ENCODE peak calls at places on chromosomes 11 and 22, in four cellular contexts. F, Z, H and K are unnamed samples. For H3K27me3, the result is how much of the 10 kb centered on the place peaks cover.

GRCh38 chr11:122863704-122864326 is 18.7 kb upstream of the JHY start:
- DNase-seq in F (no peak), Z (peak), H (peak), K (peak)

GRCh38 chr11:111395081-111395480 is 16.0 kb upstream of the POU2AF1 start:
- DNase-seq in F (peak), Z (no peak), H (no peak), K (no peak)

GRCh38 chr11:82864268-82864667 is 36.0 kb downstream of the PRCP start:
- DNase-seq in F (peak), Z (peak), H (peak), K (peak)

GRCh38 chr11:113313601-113314000 is 782 bp upstream of the TTC12 start:
- DNase-seq in F (no peak), Z (no peak), H (no peak), K (no peak)

GRCh38 chr11:84384637-84385227 is 1098.6 kb upstream of the CCDC90B start:
- DNase-seq in F (peak), Z (peak), H (peak), K (no peak)

GRCh38 chr22:38607680-38608079 is 37.7 kb upstream of the DMC1 start:
- DNase-seq in F (no peak), Z (no peak), H (no peak), K (no peak)

GRCh38 chr22:44918166-44918924 is 91.5 kb downstream of the PHF21B start:
- DNase-seq in F (no peak), Z (no peak), H (no peak), K (peak)

GRCh38 chr22:21455334-21456089 is 11.7 kb upstream of the TMEM191C start:
- DNase-seq in F (no peak), Z (no peak), H (peak), K (no peak)

GRCh38 chr11:13140873-13141655 is 131.9 kb downstream of the RASSF10 start:
- DNase-seq in F (no peak), Z (no peak), H (no peak), K (no peak)

GRCh38 chr22:48316876-48317250 is 1510.8 kb downstream of the BRD1 start:
- DNase-seq in F (peak), Z (no peak), H (no peak), K (no peak)

GRCh38 chr22:33332538-33332937 is 274.4 kb upstream of the SYN3 start:
- DNase-seq in F (peak), Z (no peak), H (no peak), K (no peak)

GRCh38 chr11:131955901-131956300 is 585.5 kb downstream of the NTM start:
- DNase-seq in F (no peak), Z (no peak), H (no peak), K (no peak)

GRCh38 chr22:43970037-43970747 is 14.9 kb downstream of the SAMM50 start:
- DNase-seq in F (peak), Z (no peak), H (no peak), K (no peak)

GRCh38 chr11:46896719-46897406 is 21.5 kb downstream of the LRP4 start:
- DNase-seq in F (no peak), Z (no peak), H (no peak), K (no peak)

GRCh38 chr22:48594757-48595510 is 1232.7 kb downstream of the BRD1 start:
- DNase-seq in F (no peak), Z (no peak), H (no peak), K (no peak)

GRCh38 chr11:95085117-95085825 is 4.4 kb upstream of the ENDOD1 start:
- DNase-seq in F (no peak), Z (no peak), H (no peak), K (no peak)

GRCh38 chr11:1844221-1845094 is 5.7 kb downstream of the TNNI2 start:
- DNase-seq in F (no peak), Z (peak), H (peak), K (no peak)

GRCh38 chr11:73173755-73174494 is 31.8 kb upstream of the FCHSD2 start:
- DNase-seq in F (peak), Z (no peak), H (no peak), K (no peak)

GRCh38 chr11:14904745-14905103 is 12.7 kb upstream of the CYP2R1 start:
- DNase-seq in F (peak), Z (peak), H (peak), K (peak)

GRCh38 chr11:130144129-130144528 is 15.5 kb upstream of the ST14 start:
- DNase-seq in F (no peak), Z (no peak), H (no peak), K (no peak)

GRCh38 chr22:44181033-44181911 is 547 bp downstream of the PARVG start:
- DNase-seq in F (peak), Z (no peak), H (no peak), K (no peak)

GRCh38 chr11:119482561-119483001 is 59.6 kb upstream of the THY1 start:
- DNase-seq in F (peak), Z (no peak), H (peak), K (no peak)

GRCh38 chr22:19764050-19764593 is 3.5 kb downstream of the TBX1 start:
- DNase-seq in F (no peak), Z (no peak), H (no peak), K (no peak)
- H3K27me3 ChIP-seq in F (under half), Z (half or more), H (half or more), K (under half)

DNA sequence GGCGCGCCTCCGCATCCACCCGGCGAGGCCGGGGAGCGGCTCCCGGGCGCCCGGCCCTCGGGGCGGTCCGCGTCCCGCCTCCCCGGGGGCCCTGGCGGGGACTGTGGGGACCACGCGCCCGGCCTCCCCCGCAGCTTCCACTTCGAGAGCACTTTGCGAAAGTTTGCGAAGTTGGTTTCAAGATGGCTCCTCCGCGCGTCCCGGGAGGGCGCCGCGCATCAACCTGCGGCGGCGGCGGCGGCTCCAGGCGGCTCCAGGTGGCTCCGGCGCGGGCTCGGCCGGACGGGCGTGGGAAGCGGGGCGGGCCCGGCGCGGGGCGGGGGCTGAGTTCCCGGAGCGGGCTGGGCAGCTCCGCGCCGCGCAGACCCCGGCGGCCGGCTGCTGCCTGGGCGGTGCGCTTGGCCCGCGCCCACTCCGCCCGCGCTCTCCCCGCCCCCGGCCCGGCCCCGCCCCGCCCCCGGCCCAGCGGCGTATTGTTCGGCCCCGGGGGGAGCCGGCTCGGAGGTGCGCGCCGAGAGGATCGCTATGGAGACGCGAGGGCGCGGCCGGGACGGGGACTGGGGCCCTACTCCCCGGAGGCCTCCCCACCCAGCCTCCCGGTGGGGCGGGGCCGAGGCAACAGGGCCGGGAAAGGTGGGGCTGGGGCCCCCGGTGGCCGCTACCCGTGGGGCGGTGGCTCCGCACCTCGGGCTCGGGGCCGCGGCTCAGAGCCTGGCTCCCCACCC is at the start of gene CELSR1:
- DNase-seq in F (peak), Z (no peak), H (no peak), K (no peak)
- TF ChIP-seq CTCF in F (no peak), Z (no peak), H (no peak), K (no peak)

GRCh38 chr11:27726981-27727380 is 26.7 kb upstream of the BDNF start:
- DNase-seq in F (no peak), Z (no peak), H (no peak), K (no peak)

GRCh38 chr11:27721505-27722116 is 21.4 kb upstream of the BDNF start:
- DNase-seq in F (no peak), Z (no peak), H (no peak), K (no peak)

GRCh38 chr11:27722945-27723344 is 22.7 kb upstream of the BDNF start:
- DNase-seq in F (no peak), Z (no peak), H (no peak), K (no peak)

GRCh38 chr11:27722117-27722844 is 22.0 kb upstream of the BDNF start:
- DNase-seq in F (no peak), Z (no peak), H (no peak), K (no peak)

GRCh38 chr11:27723685-27724084 is 23.4 kb upstream of the BDNF start:
- DNase-seq in F (no peak), Z (no peak), H (no peak), K (no peak)
- TF ChIP-seq POLR2A in F (no peak), Z (no peak), H (no peak), K (no peak)

GRCh38 chr22:32069579-32070372 is 26.7 kb downstream of the SLC5A1 start:
- DNase-seq in F (no peak), Z (no peak), H (no peak), K (no peak)
- H3K27me3 ChIP-seq in F (under half), Z (under half), H (under half), K (under half)

DNA sequence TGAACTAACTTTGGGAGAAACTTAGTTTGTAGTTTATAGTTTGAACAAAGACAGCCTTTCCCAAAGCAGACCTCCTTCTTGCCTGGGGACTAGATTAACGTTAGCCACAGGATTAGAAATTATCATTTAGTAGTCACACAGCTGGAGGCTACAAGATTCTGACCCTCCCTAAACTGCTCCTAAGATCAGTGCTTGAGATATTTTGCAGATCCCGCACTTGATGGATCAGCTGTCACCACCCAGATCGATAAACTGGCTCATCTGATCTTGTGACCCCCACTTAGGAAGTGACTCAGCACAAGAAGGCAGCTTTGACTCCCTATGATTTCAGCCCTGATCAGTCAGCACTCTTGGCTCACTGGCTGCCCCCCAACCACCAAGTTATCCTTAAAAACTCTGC is 1.6 kb downstream of the SLC22A24 start:
- DNase-seq in F (no peak), Z (no peak), H (no peak), K (no peak)
- TF ChIP-seq CTCF in F (no peak), Z (no peak), H (no peak), K (no peak)